ENCODE peak calls at places on chromosomes 7 and 10, in nine cellular contexts. One of them, this sample, is unnamed.

GRCh38 chr10:58695022-58695421 is 182.3 kb downstream of the BICC1 start:
- DNase-seq in ELR: no peak
- DNase-seq in activated T-cell treated with anti-CD3 and anti-CD28 coated beads for 1 hour: no peak
- DNase-seq in amniotic stem cell: no peak
- DNase-seq in NCI-H1092 treated with DMSO at 0.1 percent for 48 hours: no peak
- DNase-seq in H54: no peak
- DNase-seq in neural crest cell: no peak
- DNase-seq in T-helper 9 cell: no peak
- DNase-seq in NCI-H1694: no peak
- DNase-seq in this sample: no peak

GRCh38 chr7:45704683-45705016 is 130.5 kb downstream of the ADCY1 start:
- DNase-seq in ELR: no peak
- DNase-seq in activated T-cell treated with anti-CD3 and anti-CD28 coated beads for 1 hour: no peak
- DNase-seq in amniotic stem cell: no peak
- DNase-seq in NCI-H1092 treated with DMSO at 0.1 percent for 48 hours: no peak
- DNase-seq in H54: no peak
- DNase-seq in neural crest cell: no peak
- DNase-seq in T-helper 9 cell: no peak
- DNase-seq in NCI-H1694: no peak
- DNase-seq in this sample: no peak

GRCh38 chr7:155223503-155223902 is 74.2 kb upstream of the INSIG1 start:
- DNase-seq in ELR: no peak
- DNase-seq in activated T-cell treated with anti-CD3 and anti-CD28 coated beads for 1 hour: no peak
- DNase-seq in amniotic stem cell: no peak
- DNase-seq in NCI-H1092 treated with DMSO at 0.1 percent for 48 hours: no peak
- DNase-seq in H54: no peak
- DNase-seq in neural crest cell: no peak
- DNase-seq in T-helper 9 cell: no peak
- DNase-seq in NCI-H1694: no peak
- DNase-seq in this sample: no peak

GRCh38 chr7:47973739-47974138 is 5.7 kb downstream of the HUS1 start:
- DNase-seq in ELR: no peak
- DNase-seq in activated T-cell treated with anti-CD3 and anti-CD28 coated beads for 1 hour: no peak
- DNase-seq in amniotic stem cell: no peak
- DNase-seq in NCI-H1092 treated with DMSO at 0.1 percent for 48 hours: no peak
- DNase-seq in H54: no peak
- DNase-seq in neural crest cell: no peak
- DNase-seq in T-helper 9 cell: no peak
- DNase-seq in NCI-H1694: no peak
- DNase-seq in this sample: no peak

GRCh38 chr7:15567652-15568051 is 5.8 kb upstream of the AGMO start:
- DNase-seq in ELR: no peak
- DNase-seq in activated T-cell treated with anti-CD3 and anti-CD28 coated beads for 1 hour: no peak
- DNase-seq in amniotic stem cell: no peak
- DNase-seq in NCI-H1092 treated with DMSO at 0.1 percent for 48 hours: no peak
- DNase-seq in H54: no peak
- DNase-seq in neural crest cell: no peak
- DNase-seq in T-helper 9 cell: no peak
- DNase-seq in NCI-H1694: no peak
- DNase-seq in this sample: no peak

GRCh38 chr7:10940748-10941358 is 32.8 kb upstream of the PHF14 start:
- DNase-seq in ELR: no peak
- DNase-seq in activated T-cell treated with anti-CD3 and anti-CD28 coated beads for 1 hour: no peak
- DNase-seq in amniotic stem cell: no peak
- DNase-seq in NCI-H1092 treated with DMSO at 0.1 percent for 48 hours: peak; percentile 63
- DNase-seq in H54: peak; percentile 4
- DNase-seq in neural crest cell: no peak
- DNase-seq in T-helper 9 cell: no peak
- DNase-seq in NCI-H1694: no peak
- DNase-seq in this sample: peak; percentile 28

GRCh38 chr7:148191391-148192076 is 399.0 kb upstream of the C7orf33 start:
- DNase-seq in ELR: no peak
- DNase-seq in activated T-cell treated with anti-CD3 and anti-CD28 coated beads for 1 hour: no peak
- DNase-seq in amniotic stem cell: no peak
- DNase-seq in NCI-H1092 treated with DMSO at 0.1 percent for 48 hours: peak; percentile 94
- DNase-seq in H54: no peak
- DNase-seq in neural crest cell: no peak
- DNase-seq in T-helper 9 cell: no peak
- DNase-seq in NCI-H1694: peak; percentile 78
- DNase-seq in this sample: no peak

GRCh38 chr7:69186974-69187373 is 411.3 kb upstream of the AUTS2 start:
- DNase-seq in ELR: no peak
- DNase-seq in activated T-cell treated with anti-CD3 and anti-CD28 coated beads for 1 hour: no peak
- DNase-seq in amniotic stem cell: no peak
- DNase-seq in NCI-H1092 treated with DMSO at 0.1 percent for 48 hours: no peak
- DNase-seq in H54: no peak
- DNase-seq in neural crest cell: no peak
- DNase-seq in T-helper 9 cell: no peak
- DNase-seq in NCI-H1694: no peak
- DNase-seq in this sample: no peak

GRCh38 chr10:5594271-5595036 is 69.7 kb downstream of the CALML3 start:
- DNase-seq in ELR: peak; percentile 68
- DNase-seq in activated T-cell treated with anti-CD3 and anti-CD28 coated beads for 1 hour: no peak
- DNase-seq in amniotic stem cell: no peak
- DNase-seq in NCI-H1092 treated with DMSO at 0.1 percent for 48 hours: no peak
- DNase-seq in H54: no peak
- DNase-seq in neural crest cell: no peak
- DNase-seq in T-helper 9 cell: no peak
- DNase-seq in NCI-H1694: no peak
- DNase-seq in this sample: no peak

GRCh38 chr10:51273572-51273971 is 199.3 kb downstream of the PRKG1 start:
- DNase-seq in ELR: no peak
- DNase-seq in activated T-cell treated with anti-CD3 and anti-CD28 coated beads for 1 hour: no peak
- DNase-seq in amniotic stem cell: no peak
- DNase-seq in NCI-H1092 treated with DMSO at 0.1 percent for 48 hours: no peak
- DNase-seq in H54: no peak
- DNase-seq in neural crest cell: no peak
- DNase-seq in T-helper 9 cell: no peak
- DNase-seq in NCI-H1694: no peak
- DNase-seq in this sample: no peak

GRCh38 chr10:75091173-75091572 is 20.3 kb upstream of the SAMD8 start:
- DNase-seq in ELR: no peak
- DNase-seq in activated T-cell treated with anti-CD3 and anti-CD28 coated beads for 1 hour: no peak
- DNase-seq in amniotic stem cell: no peak
- DNase-seq in NCI-H1092 treated with DMSO at 0.1 percent for 48 hours: no peak
- DNase-seq in H54: no peak
- DNase-seq in neural crest cell: no peak
- DNase-seq in T-helper 9 cell: no peak
- DNase-seq in NCI-H1694: no peak
- DNase-seq in this sample: no peak

GRCh38 chr7:155738652-155739537 is 73.4 kb downstream of the SHH start:
- DNase-seq in ELR: peak; percentile 68
- DNase-seq in activated T-cell treated with anti-CD3 and anti-CD28 coated beads for 1 hour: peak; percentile 47
- DNase-seq in amniotic stem cell: peak; percentile 19
- DNase-seq in NCI-H1092 treated with DMSO at 0.1 percent for 48 hours: peak; percentile 82
- DNase-seq in H54: no peak
- DNase-seq in neural crest cell: peak; percentile 60
- DNase-seq in T-helper 9 cell: peak; percentile 41
- DNase-seq in NCI-H1694: peak; percentile 60
- DNase-seq in this sample: peak; percentile 46

GRCh38 chr7:26681819-26682418 is 182.5 kb downstream of the SKAP2 start:
- DNase-seq in ELR: peak; percentile 55
- DNase-seq in activated T-cell treated with anti-CD3 and anti-CD28 coated beads for 1 hour: no peak
- DNase-seq in amniotic stem cell: no peak
- DNase-seq in NCI-H1092 treated with DMSO at 0.1 percent for 48 hours: peak; percentile 37
- DNase-seq in H54: no peak
- DNase-seq in neural crest cell: no peak
- DNase-seq in T-helper 9 cell: no peak
- DNase-seq in NCI-H1694: peak; percentile 43
- DNase-seq in this sample: no peak

GRCh38 chr10:6204341-6205191 is 1.8 kb downstream of the PFKFB3 start:
- DNase-seq in ELR: peak; percentile 80
- DNase-seq in activated T-cell treated with anti-CD3 and anti-CD28 coated beads for 1 hour: no peak
- DNase-seq in amniotic stem cell: peak; percentile 47
- DNase-seq in NCI-H1092 treated with DMSO at 0.1 percent for 48 hours: no peak
- DNase-seq in H54: no peak
- DNase-seq in neural crest cell: no peak
- DNase-seq in T-helper 9 cell: no peak
- DNase-seq in NCI-H1694: no peak
- DNase-seq in this sample: peak; percentile 51

GRCh38 chr7:135183478-135183877 is 13.0 kb upstream of the CYREN start:
- DNase-seq in ELR: no peak
- DNase-seq in activated T-cell treated with anti-CD3 and anti-CD28 coated beads for 1 hour: no peak
- DNase-seq in amniotic stem cell: no peak
- DNase-seq in NCI-H1092 treated with DMSO at 0.1 percent for 48 hours: no peak
- DNase-seq in H54: no peak
- DNase-seq in neural crest cell: no peak
- DNase-seq in T-helper 9 cell: no peak
- DNase-seq in NCI-H1694: no peak
- DNase-seq in this sample: no peak

GRCh38 chr7:138036135-138036534 is 34.2 kb upstream of the CREB3L2 start:
- DNase-seq in ELR: peak; percentile 5
- DNase-seq in activated T-cell treated with anti-CD3 and anti-CD28 coated beads for 1 hour: no peak
- DNase-seq in amniotic stem cell: no peak
- DNase-seq in NCI-H1092 treated with DMSO at 0.1 percent for 48 hours: no peak
- DNase-seq in H54: no peak
- DNase-seq in neural crest cell: no peak
- DNase-seq in T-helper 9 cell: no peak
- DNase-seq in NCI-H1694: no peak
- DNase-seq in this sample: no peak

GRCh38 chr10:95266674-95267095 is 24.1 kb downstream of the PDLIM1 start:
- DNase-seq in ELR: peak; percentile 87
- DNase-seq in activated T-cell treated with anti-CD3 and anti-CD28 coated beads for 1 hour: no peak
- DNase-seq in amniotic stem cell: no peak
- DNase-seq in NCI-H1092 treated with DMSO at 0.1 percent for 48 hours: no peak
- DNase-seq in H54: peak; percentile 60
- DNase-seq in neural crest cell: no peak
- DNase-seq in T-helper 9 cell: no peak
- DNase-seq in NCI-H1694: no peak
- DNase-seq in this sample: peak; percentile 52

This sample was measured in HuH-7.